ENCODE peak calls at places on chromosome 17, in five cellular contexts. Y, J, F, Q and L are unnamed samples.

GRCh38 chr17:518047-518735 is 165.6 kb upstream of the RPH3AL start:
- DNase-seq in Y (no peak), J (no peak), F (no peak), Q (no peak), L (no peak)

GRCh38 chr17:43839670-43840101 is 6.7 kb upstream of the MPP3 start:
- DNase-seq in Y (no peak), J (no peak), F (no peak), Q (no peak), L (no peak)

GRCh38 chr17:56937688-56938087 is 23.2 kb downstream of the COIL start:
- DNase-seq in Y (no peak), J (no peak), F (no peak), Q (no peak), L (peak)

GRCh38 chr17:42653179-42654124 is 5.6 kb upstream of the TUBG2 start:
- DNase-seq in Y (no peak), J (peak), F (peak), Q (peak), L (peak)

GRCh38 chr17:19672009-19672837 is 23.7 kb downstream of the ALDH3A2 start:
- DNase-seq in Y (no peak), J (no peak), F (no peak), Q (peak), L (no peak)

GRCh38 chr17:48804936-48805411 is 12.1 kb downstream of the TTLL6 start:
- DNase-seq in Y (no peak), J (peak), F (no peak), Q (peak), L (no peak)

GRCh38 chr17:5201011-5201410 is 9.3 kb upstream of the ZNF594 start:
- DNase-seq in Y (no peak), J (no peak), F (no peak), Q (no peak), L (no peak)

GRCh38 chr17:14902803-14903202 is 362.3 kb downstream of the PMP22 start:
- DNase-seq in Y (no peak), J (no peak), F (no peak), Q (no peak), L (no peak)

GRCh38 chr17:57407287-57408063 is 151.2 kb downstream of the MSI2 start:
- DNase-seq in Y (no peak), J (no peak), F (no peak), Q (no peak), L (no peak)

GRCh38 chr17:57154896-57155295 is 69.8 kb downstream of the AKAP1 start:
- DNase-seq in Y (no peak), J (no peak), F (no peak), Q (no peak), L (no peak)

DNA sequence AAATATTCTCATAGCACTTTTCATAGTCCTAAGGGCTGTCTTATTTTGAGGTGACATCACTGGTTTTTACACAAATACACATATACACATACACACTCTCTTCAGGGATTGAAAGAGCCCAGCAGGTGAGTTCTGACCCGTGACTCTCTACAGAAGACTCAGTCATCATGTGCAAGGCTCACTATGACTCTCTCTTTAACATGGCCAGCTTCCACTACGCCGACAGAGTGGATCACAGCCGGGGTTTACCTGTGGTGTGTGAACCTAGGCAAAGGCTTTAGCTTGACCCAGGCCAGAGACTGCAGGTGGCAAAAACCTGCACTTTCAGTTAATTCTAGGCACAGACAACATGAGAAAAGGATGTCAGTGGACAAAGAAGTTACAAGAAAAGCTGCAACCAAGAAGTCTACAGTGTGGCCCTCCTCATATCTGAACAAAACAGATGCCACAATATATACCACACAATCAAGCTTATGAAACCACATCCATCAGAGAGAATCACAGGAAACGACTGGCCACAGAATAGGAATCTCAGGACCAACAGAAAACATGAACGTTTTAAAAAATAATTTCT is 56.5 kb downstream of the CYTH1 start:
- DNase-seq in Y (no peak), J (no peak), F (no peak), Q (no peak), L (no peak)
- TF ChIP-seq CTCF in Y (no peak), J (no peak), F (no peak), Q (no peak), L (no peak)

DNA sequence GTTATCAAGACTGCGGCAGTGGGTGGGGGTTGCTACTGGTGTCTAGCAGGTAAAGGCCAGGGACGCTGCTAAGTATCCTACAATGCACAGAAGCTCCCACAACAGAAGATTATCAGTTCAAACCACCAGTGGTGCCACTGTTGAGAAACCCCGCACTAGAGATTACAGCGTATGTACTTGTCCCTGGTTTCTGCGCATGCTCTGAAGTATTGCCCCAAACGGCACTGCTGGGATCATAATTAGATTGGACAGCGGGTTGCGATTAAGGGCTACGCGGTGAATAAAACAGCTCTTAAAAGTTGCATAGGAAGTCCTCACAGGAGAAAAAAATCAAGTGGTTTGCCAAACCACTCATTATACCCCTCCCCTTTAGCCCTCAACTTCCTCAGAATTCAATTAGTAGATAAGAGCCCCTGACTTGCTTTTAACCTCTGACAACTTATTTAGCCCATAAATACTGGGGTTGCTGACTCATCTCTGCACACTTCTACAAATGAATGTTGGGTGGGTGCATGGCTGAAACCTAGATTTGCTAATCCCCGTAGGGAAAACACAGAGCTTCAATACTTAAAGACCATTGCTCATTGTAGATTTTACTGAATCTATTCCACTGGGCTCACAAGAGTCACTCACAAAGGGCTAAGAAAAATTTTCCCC is 91.7 kb downstream of the RGS9 start:
- DNase-seq in Y (no peak), J (no peak), F (peak), Q (no peak), L (peak)
- TF ChIP-seq CTCF in Y (no peak), J (no peak), F (no peak), Q (no peak), L (no peak)

GRCh38 chr17:64585146-64585545 is 77.0 kb downstream of the SMURF2 start:
- DNase-seq in Y (no peak), J (no peak), F (no peak), Q (no peak), L (no peak)
- TF ChIP-seq CTCF in Y (no peak), J (no peak), F (no peak), Q (no peak), L (no peak)

DNA sequence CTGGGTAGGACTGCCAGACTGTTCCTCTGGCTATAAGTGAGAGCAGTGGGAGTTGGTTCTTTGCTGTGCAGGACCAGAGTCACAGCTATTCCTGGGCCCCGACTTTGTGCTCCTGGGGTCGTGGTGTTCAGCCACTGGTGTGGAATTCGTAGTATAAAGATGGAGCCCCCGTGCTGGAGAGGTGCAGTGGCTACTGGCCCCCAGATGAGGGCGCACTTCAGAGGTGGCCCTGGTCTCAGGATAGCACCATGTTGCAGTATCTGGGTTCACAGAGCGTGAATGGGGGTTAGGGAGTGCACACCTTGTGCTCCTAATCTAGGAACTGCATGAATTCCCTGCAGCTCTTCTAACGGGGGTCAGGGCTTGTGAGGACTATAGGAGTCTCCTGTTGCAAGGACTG is 21.1 kb downstream of the TANC2 start:
- DNase-seq in Y (no peak), J (no peak), F (no peak), Q (no peak), L (no peak)
- TF ChIP-seq CTCF in Y (peak), J (peak), F (peak), Q (no peak), L (peak)

GRCh38 chr17:76544916-76545365 is 5.1 kb downstream of the PRCD start:
- DNase-seq in Y (no peak), J (no peak), F (no peak), Q (no peak), L (no peak)

GRCh38 chr17:76547183-76547641 is 7.4 kb downstream of the PRCD start:
- DNase-seq in Y (no peak), J (peak), F (no peak), Q (peak), L (peak)

GRCh38 chr17:76547642-76548202 is 7.9 kb downstream of the PRCD start:
- DNase-seq in Y (no peak), J (no peak), F (no peak), Q (no peak), L (no peak)

GRCh38 chr17:76546556-76547182 is 6.8 kb downstream of the PRCD start:
- DNase-seq in Y (no peak), J (peak), F (no peak), Q (no peak), L (peak)

GRCh38 chr17:76545918-76546555 is 6.2 kb downstream of the PRCD start:
- DNase-seq in Y (no peak), J (no peak), F (no peak), Q (peak), L (no peak)
- TF ChIP-seq CTCF in Y (no peak), J (no peak), F (no peak), Q (no peak), L (no peak)

GRCh38 chr17:16286947-16287562 is 66.2 kb downstream of the CENPV start:
- DNase-seq in Y (peak), J (peak), F (no peak), Q (no peak), L (no peak)

GRCh38 chr17:16286009-16286946 is 67.0 kb downstream of the CENPV start:
- DNase-seq in Y (peak), J (peak), F (peak), Q (peak), L (peak)

GRCh38 chr17:16287563-16288027 is 65.7 kb downstream of the CENPV start:
- DNase-seq in Y (peak), J (peak), F (peak), Q (no peak), L (peak)

GRCh38 chr17:16283705-16284104 is 66.7 kb downstream of the PIGL start:
- DNase-seq in Y (no peak), J (peak), F (no peak), Q (no peak), L (peak)

GRCh38 chr17:16285646-16286008 is 67.6 kb downstream of the CENPV start:
- DNase-seq in Y (no peak), J (no peak), F (no peak), Q (no peak), L (no peak)
- TF ChIP-seq CTCF in Y (peak), J (peak), F (peak), Q (peak), L (peak)

DNA sequence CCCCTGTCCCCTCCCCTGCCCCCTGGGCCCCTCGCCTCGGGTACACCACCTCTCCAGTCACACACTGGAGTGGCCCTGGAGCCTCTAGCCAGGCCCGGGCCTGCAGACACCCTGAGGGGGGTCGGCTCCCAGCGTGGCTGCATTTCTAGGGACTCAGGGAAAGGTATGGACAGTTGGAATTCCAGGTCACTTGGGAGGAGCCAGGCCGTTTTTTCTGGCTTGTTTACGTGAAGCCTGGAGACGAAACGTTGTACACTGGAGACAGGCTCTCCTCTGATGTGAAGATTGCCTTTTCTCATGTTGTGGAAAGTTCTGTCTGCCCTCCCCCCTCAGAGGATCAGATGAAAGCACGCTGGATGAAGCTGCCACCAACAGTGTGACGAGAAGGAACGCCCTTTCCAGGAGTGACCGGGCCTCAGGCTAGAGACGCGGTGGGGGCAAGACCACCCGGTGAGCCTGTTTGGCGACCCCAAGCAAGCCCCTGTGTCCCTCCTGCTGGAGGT is 4.0 kb upstream of the PPP1R27 start:
- DNase-seq in Y (no peak), J (no peak), F (no peak), Q (no peak), L (no peak)
- TF ChIP-seq CTCF in Y (no peak), J (no peak), F (no peak), Q (no peak), L (no peak)

GRCh38 chr17:45650601-45651000 is 133.5 kb upstream of the CRHR1 start:
- DNase-seq in Y (no peak), J (no peak), F (no peak), Q (no peak), L (no peak)

GRCh38 chr17:45646288-45646988 is 137.7 kb upstream of the CRHR1 start:
- DNase-seq in Y (no peak), J (no peak), F (no peak), Q (no peak), L (no peak)

GRCh38 chr17:45651145-45651713 is 132.9 kb upstream of the CRHR1 start:
- DNase-seq in Y (no peak), J (no peak), F (no peak), Q (no peak), L (no peak)

GRCh38 chr17:45649796-45650195 is 134.3 kb upstream of the CRHR1 start:
- DNase-seq in Y (no peak), J (no peak), F (no peak), Q (no peak), L (no peak)

GRCh38 chr17:45648642-45649041 is 135.5 kb upstream of the CRHR1 start:
- DNase-seq in Y (no peak), J (no peak), F (no peak), Q (no peak), L (no peak)
- TF ChIP-seq CTCF in Y (no peak), J (peak), F (no peak), Q (no peak), L (peak)

GRCh38 chr17:79609616-79610150 is 1.2 kb downstream of the RBFOX3 start:
- DNase-seq in Y (no peak), J (no peak), F (no peak), Q (no peak), L (no peak)

GRCh38 chr17:79609175-79609589 is 1.7 kb downstream of the RBFOX3 start:
- DNase-seq in Y (no peak), J (no peak), F (no peak), Q (no peak), L (no peak)

GRCh38 chr17:79606487-79606886 is 4.4 kb downstream of the RBFOX3 start:
- DNase-seq in Y (no peak), J (no peak), F (no peak), Q (no peak), L (no peak)

GRCh38 chr17:79608729-79609039 is 2.2 kb downstream of the RBFOX3 start:
- DNase-seq in Y (no peak), J (no peak), F (no peak), Q (no peak), L (no peak)

DNA sequence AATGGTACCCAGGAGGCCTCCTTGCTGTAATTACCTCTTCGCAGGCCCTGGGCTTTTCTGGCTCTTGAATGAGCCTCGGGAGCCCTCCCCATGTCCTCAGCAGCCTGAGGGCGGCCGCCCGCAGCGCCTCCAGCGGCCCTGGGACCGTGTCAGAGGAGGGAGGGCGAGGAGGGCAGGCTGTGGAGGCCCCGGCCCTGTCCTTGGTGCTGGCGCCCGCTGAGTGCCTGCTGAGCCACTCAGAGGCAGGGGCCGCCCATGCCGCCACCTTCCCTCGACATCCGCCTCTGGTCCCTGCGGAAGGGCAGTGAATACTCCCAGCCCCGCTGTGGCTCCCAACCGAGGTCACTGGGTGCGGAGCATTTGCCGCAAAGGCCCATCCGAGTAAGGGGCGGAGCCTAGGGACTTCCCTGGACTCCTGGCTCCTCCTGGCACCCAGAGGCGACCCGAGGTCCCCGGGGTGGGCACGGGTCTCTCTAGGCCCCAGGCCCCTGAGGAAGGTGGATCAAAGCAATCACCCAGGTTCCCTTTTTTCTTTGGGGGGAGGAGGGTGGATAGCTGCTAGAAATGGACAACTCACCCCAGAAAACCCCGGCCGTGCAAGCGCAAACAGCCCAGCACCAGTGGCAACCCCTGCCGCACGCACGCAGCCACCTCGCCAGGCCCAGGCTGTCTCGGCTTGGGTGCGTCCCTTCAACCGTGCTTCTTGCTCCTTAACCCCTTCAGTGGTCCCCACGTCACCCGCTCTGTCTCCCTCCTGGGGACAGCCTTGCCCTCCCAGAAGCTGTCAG is 2.7 kb downstream of the RBFOX3 start:
- DNase-seq in Y (no peak), J (peak), F (no peak), Q (no peak), L (no peak)
- TF ChIP-seq CTCF in Y (no peak), J (peak), F (peak), Q (peak), L (no peak)

DNA sequence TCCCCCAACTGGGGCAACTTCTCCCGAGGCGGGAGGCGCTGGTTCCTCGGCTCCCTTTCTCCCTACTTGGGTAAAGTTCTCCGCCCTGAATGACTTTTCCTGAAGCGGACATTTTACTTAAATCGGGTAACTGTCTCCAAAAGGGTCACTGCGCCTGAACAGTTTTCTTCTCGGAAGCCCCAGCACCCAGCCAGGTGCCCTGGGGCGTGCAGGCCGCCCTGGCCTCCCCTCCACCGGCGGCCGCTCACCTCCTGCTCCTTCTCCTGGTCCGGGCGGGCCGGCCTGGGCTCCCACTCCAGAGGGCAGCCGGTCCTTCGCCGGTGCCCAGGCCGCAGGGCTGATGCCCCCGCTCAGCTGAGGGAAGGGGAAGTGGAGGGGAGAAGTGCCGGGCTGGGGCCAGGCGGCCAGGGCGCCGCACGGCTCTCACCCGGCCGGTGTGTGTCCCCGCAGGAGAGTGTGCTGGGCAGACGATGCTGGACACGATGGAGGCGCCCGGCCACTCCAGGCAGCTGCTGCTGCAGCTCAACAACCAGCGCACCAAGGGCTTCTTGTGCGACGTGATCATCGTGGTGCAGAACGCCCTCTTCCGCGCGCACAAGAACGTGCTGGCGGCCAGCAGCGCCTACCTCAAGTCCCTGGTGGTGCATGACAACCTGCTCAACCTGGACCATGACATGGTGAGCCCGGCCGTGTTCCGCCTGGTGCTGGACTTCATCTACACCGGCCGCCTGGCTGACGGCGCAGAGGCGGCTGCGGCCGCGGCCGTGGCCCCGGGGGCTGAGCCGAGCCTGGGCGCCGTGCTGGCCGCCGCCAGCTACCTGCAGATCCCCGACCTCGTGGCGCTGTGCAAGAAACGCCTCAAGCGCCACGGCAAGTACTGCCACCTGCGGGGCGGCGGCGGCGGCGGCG is 1.6 kb downstream of the HIC1 start:
- DNase-seq in Y (no peak), J (peak), F (no peak), Q (no peak), L (peak)
- TF ChIP-seq CTCF in Y (no peak), J (no peak), F (peak), Q (peak), L (no peak)